ENCODE peak calls at places on chromosomes 7 and 10, in ten cellular contexts. One of them, this sample, is unnamed.

GRCh38 chr10:98664329-98665042 is 217.8 kb upstream of the HPS1 start:
- DNase-seq in ovary: no peak
- DNase-seq in AG04450: no peak
- DNase-seq in PC-3: peak; percentile 67
- DNase-seq in heart right ventricle: no peak
- DNase-seq in uterus: no peak
- DNase-seq in OCI-LY7: peak; percentile 52
- DNase-seq in upper lobe of right lung: no peak
- DNase-seq in A549: peak; percentile 12
- DNase-seq in cardiac muscle cell: peak; percentile 33
- DNase-seq in this sample: no peak

GRCh38 chr7:49119706-49120105 is 195.4 kb downstream of the CDC14C start:
- DNase-seq in ovary: no peak
- DNase-seq in AG04450: no peak
- DNase-seq in PC-3: no peak
- DNase-seq in heart right ventricle: no peak
- DNase-seq in uterus: no peak
- DNase-seq in OCI-LY7: no peak
- DNase-seq in upper lobe of right lung: no peak
- DNase-seq in A549: no peak
- DNase-seq in cardiac muscle cell: no peak
- DNase-seq in this sample: no peak

GRCh38 chr10:79268717-79269116 is 78.6 kb upstream of the PPIF start:
- DNase-seq in ovary: no peak
- DNase-seq in AG04450: no peak
- DNase-seq in PC-3: no peak
- DNase-seq in heart right ventricle: no peak
- DNase-seq in uterus: no peak
- DNase-seq in OCI-LY7: no peak
- DNase-seq in upper lobe of right lung: no peak
- DNase-seq in A549: no peak
- DNase-seq in cardiac muscle cell: no peak
- DNase-seq in this sample: no peak

GRCh38 chr7:129952164-129952652 is 552 bp downstream of the UBE2H start:
- DNase-seq in ovary: peak; percentile 42
- DNase-seq in AG04450: no peak
- DNase-seq in PC-3: peak; percentile 12
- DNase-seq in heart right ventricle: peak; percentile 38
- DNase-seq in uterus: peak; percentile 36
- DNase-seq in OCI-LY7: peak; percentile 45
- DNase-seq in upper lobe of right lung: peak; percentile 81
- DNase-seq in A549: no peak
- DNase-seq in cardiac muscle cell: peak; percentile 33
- DNase-seq in this sample: peak; percentile 56

GRCh38 chr7:85497999-85498398 is 311.1 kb upstream of the SEMA3D start:
- DNase-seq in ovary: no peak
- DNase-seq in AG04450: no peak
- DNase-seq in PC-3: no peak
- DNase-seq in heart right ventricle: no peak
- DNase-seq in uterus: no peak
- DNase-seq in OCI-LY7: no peak
- DNase-seq in upper lobe of right lung: no peak
- DNase-seq in A549: no peak
- DNase-seq in cardiac muscle cell: no peak
- DNase-seq in this sample: no peak

GRCh38 chr7:70193514-70193913 is 595.2 kb downstream of the AUTS2 start:
- DNase-seq in ovary: no peak
- DNase-seq in AG04450: no peak
- DNase-seq in PC-3: no peak
- DNase-seq in heart right ventricle: no peak
- DNase-seq in uterus: no peak
- DNase-seq in OCI-LY7: peak; percentile 70
- DNase-seq in upper lobe of right lung: no peak
- DNase-seq in A549: no peak
- DNase-seq in cardiac muscle cell: peak; percentile 45
- DNase-seq in this sample: no peak

GRCh38 chr10:75599875-75600648 is 168.6 kb downstream of the LRMDA start:
- DNase-seq in ovary: no peak
- DNase-seq in AG04450: no peak
- DNase-seq in PC-3: no peak
- DNase-seq in heart right ventricle: no peak
- DNase-seq in uterus: no peak
- DNase-seq in OCI-LY7: no peak
- DNase-seq in upper lobe of right lung: no peak
- DNase-seq in A549: no peak
- DNase-seq in cardiac muscle cell: no peak
- DNase-seq in this sample: no peak

GRCh38 chr7:1965579-1966294 is 267.0 kb downstream of the MAD1L1 start:
- DNase-seq in ovary: no peak
- DNase-seq in AG04450: no peak
- DNase-seq in PC-3: no peak
- DNase-seq in heart right ventricle: peak; percentile 70
- DNase-seq in uterus: no peak
- DNase-seq in OCI-LY7: no peak
- DNase-seq in upper lobe of right lung: peak; percentile 36
- DNase-seq in A549: no peak
- DNase-seq in cardiac muscle cell: no peak
- DNase-seq in this sample: no peak

GRCh38 chr10:69065406-69066361 is 22.2 kb upstream of the SRGN start:
- DNase-seq in ovary: no peak
- DNase-seq in AG04450: no peak
- DNase-seq in PC-3: peak; percentile 59
- DNase-seq in heart right ventricle: peak; percentile 60
- DNase-seq in uterus: no peak
- DNase-seq in OCI-LY7: no peak
- DNase-seq in upper lobe of right lung: no peak
- DNase-seq in A549: no peak
- DNase-seq in cardiac muscle cell: peak; percentile 93
- DNase-seq in this sample: no peak

GRCh38 chr7:100655908-100656674 is at the start of gene ACTL6B:
- DNase-seq in ovary: peak; percentile 41
- DNase-seq in AG04450: no peak
- DNase-seq in PC-3: no peak
- DNase-seq in heart right ventricle: peak; percentile 54
- DNase-seq in uterus: no peak
- DNase-seq in OCI-LY7: no peak
- DNase-seq in upper lobe of right lung: peak; percentile 79
- DNase-seq in A549: peak; percentile 72
- DNase-seq in cardiac muscle cell: peak; percentile 50
- DNase-seq in this sample: no peak

GRCh38 chr7:2920956-2921708 is 77.0 kb upstream of the GNA12 start:
- DNase-seq in ovary: no peak
- DNase-seq in AG04450: no peak
- DNase-seq in PC-3: peak; percentile 52
- DNase-seq in heart right ventricle: no peak
- DNase-seq in uterus: no peak
- DNase-seq in OCI-LY7: no peak
- DNase-seq in upper lobe of right lung: no peak
- DNase-seq in A549: no peak
- DNase-seq in cardiac muscle cell: no peak
- DNase-seq in this sample: no peak

DNA sequence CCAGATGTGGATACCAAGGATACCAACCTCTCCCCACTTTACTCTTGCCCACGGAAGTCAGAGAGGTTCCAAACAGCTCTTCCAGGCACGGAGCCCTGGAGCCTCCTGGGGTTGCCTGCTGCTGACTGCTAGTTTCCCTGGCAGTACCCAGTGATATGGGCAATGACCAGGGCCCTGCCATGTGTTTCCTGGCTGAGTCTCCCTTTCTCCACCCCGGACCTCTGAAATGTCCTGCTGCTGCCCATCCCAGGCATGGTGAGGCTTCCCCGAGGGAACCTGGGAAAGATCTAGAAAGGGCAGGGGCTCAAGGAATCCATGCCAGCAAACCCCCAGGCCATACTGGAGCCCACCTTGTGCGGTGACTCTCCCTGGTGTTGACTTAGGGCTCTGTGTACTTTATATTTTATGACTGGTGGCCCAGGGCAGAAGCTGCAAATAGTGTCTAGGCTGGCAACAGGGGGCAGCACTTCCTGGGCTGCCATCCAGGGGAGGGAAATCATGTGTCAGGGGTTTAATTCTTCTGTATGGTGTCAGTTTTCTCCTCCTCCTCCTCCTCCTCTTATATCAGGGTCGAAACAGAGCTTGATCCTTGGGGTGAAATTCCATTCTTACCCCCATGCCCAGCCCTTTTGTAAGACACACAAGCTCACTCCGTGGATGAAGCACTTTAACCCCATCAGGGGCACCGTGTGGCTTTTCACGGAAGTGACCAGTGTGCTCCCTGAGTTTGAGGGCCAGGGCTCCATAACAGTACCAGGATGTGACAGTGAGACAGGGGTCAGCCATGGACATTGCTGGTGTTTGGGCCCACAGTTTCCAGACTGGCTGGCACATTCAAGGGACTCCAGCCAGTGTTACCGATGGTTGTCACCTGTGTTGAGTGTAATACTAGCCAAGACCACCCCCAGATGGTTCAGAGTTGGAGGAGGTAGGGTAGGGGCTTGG is 62.4 kb upstream of the GDF10 start:
- DNase-seq in ovary: no peak
- DNase-seq in AG04450: no peak
- DNase-seq in PC-3: no peak
- DNase-seq in heart right ventricle: no peak
- DNase-seq in uterus: no peak
- DNase-seq in OCI-LY7: no peak
- DNase-seq in upper lobe of right lung: no peak
- DNase-seq in A549: no peak
- DNase-seq in cardiac muscle cell: no peak
- DNase-seq in this sample: no peak
- TF ChIP-seq CTCF in ovary: no peak
- TF ChIP-seq CTCF in AG04450: no peak
- TF ChIP-seq CTCF in PC-3: no peak
- TF ChIP-seq CTCF in heart right ventricle: no peak
- TF ChIP-seq CTCF in uterus: no peak
- TF ChIP-seq CTCF in OCI-LY7: peak; percentile 31
- TF ChIP-seq CTCF in upper lobe of right lung: no peak
- TF ChIP-seq CTCF in A549: no peak
- TF ChIP-seq CTCF in cardiac muscle cell: no peak
- TF ChIP-seq CTCF in this sample: no peak

GRCh38 chr10:124657806-124658205 is 86.4 kb downstream of the FAM53B start:
- DNase-seq in ovary: no peak
- DNase-seq in AG04450: no peak
- DNase-seq in PC-3: no peak
- DNase-seq in heart right ventricle: no peak
- DNase-seq in uterus: no peak
- DNase-seq in OCI-LY7: no peak
- DNase-seq in upper lobe of right lung: no peak
- DNase-seq in A549: no peak
- DNase-seq in cardiac muscle cell: peak; percentile 43
- DNase-seq in this sample: no peak
- H3K27ac ChIP-seq in ovary: no peak overlapping the region
- H3K27ac ChIP-seq in AG04450: no peak overlapping the region
- H3K27ac ChIP-seq in PC-3: no peak overlapping the region
- H3K27ac ChIP-seq in heart right ventricle: no peak overlapping the region
- H3K27ac ChIP-seq in uterus: peak overlapping the region; percentile 58
- H3K27ac ChIP-seq in OCI-LY7: no peak overlapping the region
- H3K27ac ChIP-seq in upper lobe of right lung: peak overlapping the region; percentile 51
- H3K27ac ChIP-seq in A549: no peak overlapping the region
- H3K27ac ChIP-seq in cardiac muscle cell: no peak overlapping the region
- H3K27ac ChIP-seq in this sample: peak overlapping the region; percentile 76

GRCh38 chr10:32946108-32946507 is 11.9 kb downstream of the ITGB1 start:
- DNase-seq in ovary: no peak
- DNase-seq in AG04450: no peak
- DNase-seq in PC-3: peak; percentile 73
- DNase-seq in heart right ventricle: no peak
- DNase-seq in uterus: no peak
- DNase-seq in OCI-LY7: no peak
- DNase-seq in upper lobe of right lung: no peak
- DNase-seq in A549: no peak
- DNase-seq in cardiac muscle cell: no peak
- DNase-seq in this sample: no peak
- H3K4me3 ChIP-seq in ovary: no peak overlapping the region
- H3K4me3 ChIP-seq in AG04450: no peak overlapping the region
- H3K4me3 ChIP-seq in PC-3: no peak overlapping the region
- H3K4me3 ChIP-seq in heart right ventricle: no peak overlapping the region
- H3K4me3 ChIP-seq in uterus: no peak overlapping the region
- H3K4me3 ChIP-seq in OCI-LY7: no peak overlapping the region
- H3K4me3 ChIP-seq in upper lobe of right lung: no peak overlapping the region
- H3K4me3 ChIP-seq in A549: no peak overlapping the region
- H3K4me3 ChIP-seq in cardiac muscle cell: no peak overlapping the region
- H3K4me3 ChIP-seq in this sample: no peak overlapping the region

GRCh38 chr7:155265960-155266359 is 31.7 kb upstream of the INSIG1 start:
- DNase-seq in ovary: no peak
- DNase-seq in AG04450: no peak
- DNase-seq in PC-3: no peak
- DNase-seq in heart right ventricle: no peak
- DNase-seq in uterus: no peak
- DNase-seq in OCI-LY7: no peak
- DNase-seq in upper lobe of right lung: no peak
- DNase-seq in A549: no peak
- DNase-seq in cardiac muscle cell: no peak
- DNase-seq in this sample: no peak

GRCh38 chr7:155265144-155265543 is 32.5 kb upstream of the INSIG1 start:
- DNase-seq in ovary: no peak
- DNase-seq in AG04450: no peak
- DNase-seq in PC-3: no peak
- DNase-seq in heart right ventricle: no peak
- DNase-seq in uterus: no peak
- DNase-seq in OCI-LY7: no peak
- DNase-seq in upper lobe of right lung: no peak
- DNase-seq in A549: no peak
- DNase-seq in cardiac muscle cell: no peak
- DNase-seq in this sample: no peak

GRCh38 chr7:155262010-155262409 is 35.7 kb upstream of the INSIG1 start:
- DNase-seq in ovary: no peak
- DNase-seq in AG04450: no peak
- DNase-seq in PC-3: no peak
- DNase-seq in heart right ventricle: no peak
- DNase-seq in uterus: no peak
- DNase-seq in OCI-LY7: no peak
- DNase-seq in upper lobe of right lung: no peak
- DNase-seq in A549: no peak
- DNase-seq in cardiac muscle cell: no peak
- DNase-seq in this sample: no peak

GRCh38 chr7:155263051-155263450 is 34.6 kb upstream of the INSIG1 start:
- DNase-seq in ovary: no peak
- DNase-seq in AG04450: no peak
- DNase-seq in PC-3: no peak
- DNase-seq in heart right ventricle: no peak
- DNase-seq in uterus: no peak
- DNase-seq in OCI-LY7: no peak
- DNase-seq in upper lobe of right lung: peak; percentile 51
- DNase-seq in A549: no peak
- DNase-seq in cardiac muscle cell: no peak
- DNase-seq in this sample: no peak

DNA sequence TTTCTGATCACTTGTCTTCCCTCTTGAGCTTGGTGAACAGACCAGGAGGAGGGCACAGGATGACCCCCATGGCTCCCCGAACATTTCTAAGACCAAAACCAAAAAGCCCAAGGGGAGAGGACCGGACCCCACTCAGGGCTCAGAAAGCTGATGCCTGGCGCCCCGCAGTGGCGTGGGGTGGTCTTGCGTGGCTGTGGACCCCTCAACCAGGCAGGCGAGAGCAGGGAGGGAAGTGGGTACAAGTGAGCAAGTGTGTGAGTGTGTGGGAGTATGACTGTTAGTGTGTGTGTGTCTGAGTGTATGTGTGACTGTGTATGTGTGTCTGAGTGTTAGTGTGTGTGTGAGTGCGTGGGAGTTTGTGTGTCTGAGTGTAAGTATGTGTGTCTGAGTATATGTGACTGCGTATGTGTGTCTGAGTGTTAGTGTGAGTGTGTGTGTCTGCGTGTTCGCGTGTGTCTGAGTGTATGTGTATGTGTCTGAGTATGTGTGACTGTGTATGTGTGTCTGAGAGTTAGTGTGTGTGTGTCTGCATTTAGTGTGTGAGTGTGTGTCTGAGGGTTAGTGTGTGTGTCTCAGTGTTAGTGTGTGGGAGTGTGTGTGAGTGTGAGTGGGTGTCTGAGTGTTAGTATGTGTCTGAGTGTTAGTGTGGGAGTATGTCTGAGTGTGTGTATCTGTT is 34.0 kb upstream of the INSIG1 start:
- DNase-seq in ovary: no peak
- DNase-seq in AG04450: no peak
- DNase-seq in PC-3: no peak
- DNase-seq in heart right ventricle: no peak
- DNase-seq in uterus: no peak
- DNase-seq in OCI-LY7: peak; percentile 7
- DNase-seq in upper lobe of right lung: no peak
- DNase-seq in A549: no peak
- DNase-seq in cardiac muscle cell: peak; percentile 6
- DNase-seq in this sample: no peak
- TF ChIP-seq CTCF in ovary: no peak
- TF ChIP-seq CTCF in AG04450: peak; percentile 12
- TF ChIP-seq CTCF in PC-3: peak; percentile 16
- TF ChIP-seq CTCF in heart right ventricle: no peak
- TF ChIP-seq CTCF in uterus: no peak
- TF ChIP-seq CTCF in OCI-LY7: peak; percentile 60
- TF ChIP-seq CTCF in upper lobe of right lung: no peak
- TF ChIP-seq CTCF in A549: no peak
- TF ChIP-seq CTCF in cardiac muscle cell: no peak
- TF ChIP-seq CTCF in this sample: no peak

This sample was measured in gastrocnemius medialis.